ENCODE peak calls at places on chromosome 9, in four cellular contexts. Z is transverse colon, U is body of pancreas, L is spleen. H is an unnamed sample. For H3K36me3, the result is how much of the 10 kb centered on the place peaks cover.

GRCh38 chr9:115195889-115196288 is 77.9 kb upstream of the TNC start:
- DNase-seq in L (no peak), Z (no peak), U (no peak), H (no peak)

GRCh38 chr9:70410368-70410767 is 4.1 kb downstream of the KLF9 start:
- DNase-seq in Z (no peak), U (no peak), L (no peak), H (no peak)

GRCh38 chr9:14908221-14909206 is 1.7 kb downstream of the FREM1 start:
- DNase-seq in U (peak), L (no peak), Z (no peak), H (no peak)

GRCh38 chr9:86242012-86242411 is 17.4 kb downstream of the C9orf153 start:
- DNase-seq in Z (peak), U (no peak), L (no peak), H (peak)

GRCh38 chr9:88380118-88380517 is 8.1 kb upstream of the SPIN1 start:
- DNase-seq in Z (no peak), U (no peak), L (no peak), H (no peak)

GRCh38 chr9:89505795-89506385 is 8.0 kb upstream of the SEMA4D start:
- DNase-seq in L (no peak), U (peak), Z (no peak), H (no peak)

GRCh38 chr9:83449166-83449565 is 89.0 kb downstream of the FRMD3 start:
- DNase-seq in Z (no peak), U (no peak), L (no peak), H (no peak)

GRCh38 chr9:127450170-127450830 is 906 bp downstream of the RPL12 start:
- DNase-seq in U (no peak), Z (no peak), L (no peak), H (no peak)

GRCh38 chr9:70044450-70045307 is 1.0 kb downstream of the MAMDC2 start:
- DNase-seq in U (peak), Z (no peak), L (no peak), H (no peak)

GRCh38 chr9:82152181-82152580 is 163.6 kb downstream of the SPATA31D1 start:
- DNase-seq in L (no peak), Z (no peak), U (no peak), H (no peak)

GRCh38 chr9:126229501-126229900 is 97.1 kb upstream of the MVB12B start:
- DNase-seq in L (no peak), Z (no peak), U (no peak), H (no peak)

GRCh38 chr9:135809166-135809565 is 98.2 kb downstream of the CAMSAP1 start:
- DNase-seq in U (no peak), Z (no peak), L (no peak), H (no peak)

GRCh38 chr9:68974431-68974830 is 39.5 kb downstream of the PRKACG start:
- DNase-seq in L (no peak), Z (no peak), U (no peak), H (no peak)

GRCh38 chr9:32942755-32943460 is 58.5 kb downstream of the APTX start:
- DNase-seq in U (no peak), Z (no peak), L (no peak), H (no peak)

GRCh38 chr9:89798546-89799120 is 193.8 kb downstream of the GADD45G start:
- DNase-seq in U (no peak), L (no peak), Z (no peak), H (no peak)

GRCh38 chr9:107749787-107750444 is 260.3 kb upstream of the KLF4 start:
- DNase-seq in Z (peak), U (peak), L (peak), H (peak)

GRCh38 chr9:68562456-68562855 is 21.8 kb upstream of the TMEM252 start:
- DNase-seq in U (no peak), L (no peak), Z (no peak), H (no peak)

GRCh38 chr9:84294551-84294950 is 46.0 kb downstream of the SLC28A3 start:
- DNase-seq in Z (no peak), L (no peak), U (no peak), H (no peak)

GRCh38 chr9:114389612-114390368 is 2.0 kb upstream of the AKNA start:
- DNase-seq in L (peak), U (no peak), Z (no peak), H (no peak)

GRCh38 chr9:103707181-103707580 is 386.9 kb upstream of the SMC2 start:
- DNase-seq in Z (no peak), U (no peak), L (no peak), H (no peak)

GRCh38 chr9:13331320-13331719 is 51.8 kb upstream of the MPDZ start:
- DNase-seq in Z (no peak), U (no peak), L (no peak), H (no peak)

GRCh38 chr9:37300620-37301368 is 121.7 kb upstream of the GRHPR start:
- DNase-seq in U (no peak), L (no peak), Z (no peak), H (no peak)

GRCh38 chr9:6049798-6050197 is 34.4 kb upstream of the RANBP6 start:
- DNase-seq in Z (peak), L (no peak), U (peak), H (no peak)

GRCh38 chr9:136627703-136628102 is 35.0 kb upstream of the EGFL7 start:
- DNase-seq in L (peak), U (no peak), Z (no peak), H (no peak)

GRCh38 chr9:70578720-70579119 is 164.3 kb upstream of the KLF9 start:
- DNase-seq in Z (no peak), U (no peak), L (no peak), H (no peak)

GRCh38 chr9:86082870-86083269 is 16.5 kb downstream of the GOLM1 start:
- DNase-seq in L (no peak), Z (no peak), U (no peak), H (no peak)

GRCh38 chr9:27193886-27194285 is 84.9 kb downstream of the TEK start:
- DNase-seq in Z (no peak), U (no peak), L (no peak), H (no peak)

GRCh38 chr9:129868571-129869486 is 33.6 kb downstream of the USP20 start:
- DNase-seq in U (no peak), Z (peak), L (peak), H (no peak)

GRCh38 chr9:32350682-32351081 is 33.8 kb upstream of the ACO1 start:
- DNase-seq in Z (no peak), L (no peak), U (no peak), H (no peak)

GRCh38 chr9:71249729-71250317 is 128.4 kb upstream of the TRPM3 start:
- DNase-seq in U (peak), L (no peak), Z (no peak), H (no peak)

GRCh38 chr9:84297162-84297821 is 43.3 kb downstream of the SLC28A3 start:
- DNase-seq in L (no peak), Z (no peak), U (no peak), H (no peak)

GRCh38 chr9:137130176-137130755 is 8.7 kb upstream of the GRIN1 start:
- DNase-seq in Z (no peak), U (no peak), L (no peak), H (no peak)

GRCh38 chr9:106961623-106962022 is 98.7 kb downstream of the ZNF462 start:
- DNase-seq in Z (no peak), L (no peak), U (no peak), H (no peak)

DNA sequence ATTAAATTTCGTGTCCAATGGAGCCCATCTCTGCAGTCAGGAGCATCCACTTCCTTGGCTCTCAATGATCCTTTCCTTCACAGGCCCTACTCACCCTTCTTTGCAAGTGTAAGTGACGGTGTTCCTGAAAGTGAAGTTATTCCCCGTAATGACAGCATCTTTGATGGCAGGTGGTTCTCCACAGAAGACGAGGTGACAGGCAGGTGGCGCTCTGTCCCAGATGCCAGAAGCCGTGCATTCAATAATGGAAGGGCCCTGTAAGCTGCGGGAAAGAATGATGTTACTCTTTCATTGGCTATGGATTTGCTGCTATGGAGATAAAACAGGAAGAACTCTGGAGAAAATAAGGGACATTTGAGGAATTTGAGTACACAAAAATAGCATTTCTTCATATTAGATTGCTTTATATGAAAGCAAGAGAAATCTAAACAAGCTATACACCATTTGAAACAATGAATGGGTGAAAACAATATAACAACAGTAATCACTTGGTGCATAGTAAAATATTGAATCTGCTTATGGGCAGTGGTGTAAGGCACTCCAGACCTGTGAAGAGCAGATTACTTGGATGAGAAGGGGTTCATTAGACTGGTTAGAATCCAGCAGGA is 89.9 kb upstream of the TXNDC8 start:
- DNase-seq in Z (peak), U (peak), L (no peak), H (no peak)
- TF ChIP-seq CTCF in Z (peak), U (peak), L (peak), H (peak)

GRCh38 chr9:121157939-121158338 is 43.7 kb downstream of the RAB14 start:
- DNase-seq in L (no peak), Z (no peak), U (no peak), H (no peak)

GRCh38 chr9:121154782-121155181 is 46.9 kb downstream of the RAB14 start:
- DNase-seq in L (no peak), Z (no peak), U (no peak), H (no peak)

GRCh38 chr9:121156263-121156731 is 45.4 kb downstream of the RAB14 start:
- DNase-seq in U (no peak), L (no peak), Z (no peak), H (no peak)

GRCh38 chr9:121160025-121160424 is 41.6 kb downstream of the RAB14 start:
- DNase-seq in L (no peak), U (no peak), Z (no peak), H (no peak)
- H3K36me3 ChIP-seq in L (under half), U (under half), Z (under half), H (under half)

GRCh38 chr9:91191443-91192378 is 170.0 kb downstream of the AUH start:
- DNase-seq in L (no peak), U (no peak), Z (no peak), H (no peak)

GRCh38 chr9:91192379-91192775 is 169.3 kb downstream of the AUH start:
- DNase-seq in Z (no peak), U (peak), L (no peak), H (no peak)

GRCh38 chr9:91195372-91196012 is 166.2 kb downstream of the AUH start:
- DNase-seq in L (no peak), Z (no peak), U (no peak), H (no peak)

GRCh38 chr9:91193658-91194391 is 167.9 kb downstream of the AUH start:
- DNase-seq in U (peak), Z (peak), L (peak), H (peak)

DNA sequence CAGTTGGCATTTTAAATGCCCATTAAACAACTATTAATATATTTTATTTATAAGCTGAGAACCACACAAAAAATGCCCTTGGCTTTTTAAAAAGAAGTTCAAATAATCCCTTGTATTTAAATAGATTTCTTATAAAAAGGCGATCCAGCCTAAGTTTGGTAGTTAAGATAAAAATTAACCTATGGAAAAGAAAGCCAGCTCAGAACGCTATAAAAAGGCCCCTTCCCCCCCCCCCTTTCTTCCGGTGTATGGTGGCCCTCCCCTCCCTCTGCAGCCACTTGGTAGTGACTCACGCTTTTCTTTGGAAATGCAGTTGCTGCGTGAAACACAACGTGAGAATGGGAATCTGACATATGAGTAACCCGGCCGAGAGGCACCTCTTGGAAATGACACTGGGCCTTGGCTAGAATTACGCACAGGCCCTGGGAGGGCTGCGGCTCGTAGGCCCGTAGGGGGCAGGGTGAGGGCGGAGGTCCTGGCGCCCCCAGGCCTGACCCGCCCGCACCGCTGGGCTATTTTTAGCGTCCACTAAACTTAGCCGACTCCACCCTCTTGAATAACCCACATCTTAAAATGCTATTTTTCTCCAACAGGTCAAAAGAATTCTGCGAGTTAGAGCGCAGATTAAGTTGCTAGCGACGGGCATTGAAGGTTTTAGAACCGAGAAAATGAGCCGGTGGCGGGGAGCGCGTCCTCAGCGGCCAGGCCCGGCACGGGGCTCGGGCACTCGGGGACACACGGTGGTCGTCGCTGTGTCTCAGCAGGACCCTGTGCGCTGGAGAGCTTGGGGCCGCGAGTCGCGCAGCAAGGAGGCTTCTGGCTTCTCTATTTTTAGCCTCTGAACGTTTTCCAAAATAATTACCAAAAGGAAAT is 168.7 kb downstream of the AUH start:
- DNase-seq in U (peak), L (peak), Z (peak), H (peak)
- TF ChIP-seq POLR2A in U (no peak), L (no peak), Z (no peak), H (no peak)

GRCh38 chr9:73667749-73668148 is 516.1 kb downstream of the ANXA1 start:
- DNase-seq in Z (no peak), L (no peak), U (no peak), H (no peak)
- TF ChIP-seq CTCF in Z (no peak), L (no peak), U (no peak), H (no peak)

GRCh38 chr9:123426406-123426805 is 70.4 kb downstream of the CRB2 start:
- DNase-seq in U (no peak), Z (no peak), L (peak), H (no peak)

GRCh38 chr9:123424552-123425225 is 68.7 kb downstream of the CRB2 start:
- DNase-seq in L (peak), Z (no peak), U (no peak), H (no peak)

GRCh38 chr9:123425261-123425821 is 69.3 kb downstream of the CRB2 start:
- DNase-seq in Z (no peak), L (peak), U (no peak), H (no peak)

GRCh38 chr9:123424131-123424530 is 68.1 kb downstream of the CRB2 start:
- DNase-seq in Z (no peak), U (no peak), L (peak), H (peak)

DNA sequence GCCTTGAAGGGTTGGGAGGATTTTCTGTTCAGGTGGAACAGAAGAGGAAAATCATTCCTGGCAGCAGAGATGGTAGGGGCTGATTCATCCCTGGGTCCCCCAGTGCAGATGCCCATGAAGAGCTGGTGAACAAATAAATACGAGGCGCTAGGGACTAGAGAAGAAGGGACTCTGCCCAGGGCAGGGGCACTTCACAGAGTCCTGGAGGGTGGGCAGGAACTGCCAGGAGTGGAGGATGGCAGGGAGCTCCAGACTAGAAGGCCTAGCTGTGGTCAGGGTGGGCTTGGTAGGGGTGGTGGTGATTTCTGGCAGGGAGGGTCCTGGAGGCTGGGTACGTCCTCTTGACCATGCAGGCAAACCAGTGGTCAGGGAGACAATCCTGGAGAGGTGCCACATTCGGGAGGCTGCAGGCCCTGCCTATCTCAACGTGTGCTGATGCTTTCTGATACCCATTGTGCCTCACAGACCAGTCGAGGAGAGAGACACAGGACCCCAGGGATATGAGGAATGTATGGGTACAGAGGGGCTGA is 69.9 kb downstream of the CRB2 start:
- DNase-seq in L (peak), U (no peak), Z (no peak), H (no peak)
- H3K36me3 ChIP-seq in L (under half), U (under half), Z (under half), H (under half)

DNA sequence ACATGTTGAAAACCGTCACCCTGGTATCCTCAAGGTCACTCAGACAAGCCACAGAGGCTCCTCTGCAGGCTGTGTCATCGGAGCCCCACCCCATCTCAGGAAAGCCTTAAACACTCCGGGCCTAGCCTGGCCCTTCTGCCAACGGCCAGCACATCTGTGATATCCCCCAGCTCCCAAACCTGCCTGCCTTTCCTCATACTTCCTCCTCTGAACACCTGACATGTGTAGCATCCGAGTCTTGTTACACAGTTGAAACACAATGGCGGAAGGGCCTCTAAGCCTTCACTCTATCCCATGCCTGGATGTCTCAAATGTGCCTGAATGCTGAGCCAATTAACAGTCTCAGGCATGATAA is 32.9 kb upstream of the TGFBR1 start:
- DNase-seq in L (no peak), U (no peak), Z (no peak), H (no peak)
- TF ChIP-seq POLR2A in L (no peak), U (no peak), Z (no peak), H (no peak)

GRCh38 chr9:9920425-9920824 is 692.4 kb downstream of the PTPRD start:
- DNase-seq in U (no peak), Z (no peak), L (no peak), H (no peak)
- TF ChIP-seq CTCF in U (no peak), Z (no peak), L (no peak), H (no peak)

GRCh38 chr9:35723908-35724307 is 8.1 kb downstream of the TLN1 start:
- DNase-seq in L (no peak), Z (no peak), U (no peak), H (no peak)

GRCh38 chr9:35727676-35728040 is 4.3 kb downstream of the TLN1 start:
- DNase-seq in L (no peak), Z (no peak), U (no peak), H (no peak)

GRCh38 chr9:35723426-35723825 is 8.6 kb downstream of the TLN1 start:
- DNase-seq in U (no peak), Z (no peak), L (no peak), H (no peak)

GRCh38 chr9:35726876-35727438 is 5.0 kb downstream of the TLN1 start:
- DNase-seq in Z (peak), U (no peak), L (peak), H (no peak)

GRCh38 chr9:35725362-35725761 is 6.6 kb downstream of the TLN1 start:
- DNase-seq in L (no peak), U (no peak), Z (no peak), H (no peak)
- H3K36me3 ChIP-seq in L (half or more), U (under half), Z (under half), H (half or more)